ENCODE peak calls at places on chromosomes 6 and 20, in eight cellular contexts. One of them, this sample, is unnamed.

GRCh38 chr6:18126116-18126515 is 3.6 kb upstream of the NHLRC1 start:
- DNase-seq in fibroblast of lung: peak
- DNase-seq in body of pancreas: no peak
- DNase-seq in CD14-positive monocyte: no peak
- DNase-seq in fibroblast of the aortic adventitia: peak
- DNase-seq in heart left ventricle: no peak
- DNase-seq in heart right ventricle: no peak
- DNase-seq in RWPE1: no peak
- DNase-seq in this sample: no peak

GRCh38 chr6:150212745-150213144 is 69.9 kb downstream of the PPP1R14C start:
- DNase-seq in fibroblast of the aortic adventitia: no peak
- DNase-seq in fibroblast of lung: no peak
- DNase-seq in heart left ventricle: no peak
- DNase-seq in heart right ventricle: no peak
- DNase-seq in body of pancreas: no peak
- DNase-seq in RWPE1: no peak
- DNase-seq in CD14-positive monocyte: no peak
- DNase-seq in this sample: no peak

GRCh38 chr6:170025341-170026271 is 265.3 kb downstream of the DLL1 start:
- DNase-seq in fibroblast of the aortic adventitia: no peak
- DNase-seq in body of pancreas: peak
- DNase-seq in CD14-positive monocyte: peak
- DNase-seq in RWPE1: no peak
- DNase-seq in heart right ventricle: no peak
- DNase-seq in fibroblast of lung: no peak
- DNase-seq in heart left ventricle: no peak
- DNase-seq in this sample: no peak

GRCh38 chr6:29602564-29603361 is 17.8 kb downstream of the OR2H2 start:
- DNase-seq in RWPE1: peak
- DNase-seq in fibroblast of the aortic adventitia: no peak
- DNase-seq in body of pancreas: no peak
- DNase-seq in heart right ventricle: no peak
- DNase-seq in CD14-positive monocyte: no peak
- DNase-seq in heart left ventricle: no peak
- DNase-seq in fibroblast of lung: peak
- DNase-seq in this sample: no peak

GRCh38 chr6:33590531-33591198 is 10.6 kb upstream of the BAK1 start:
- DNase-seq in CD14-positive monocyte: no peak
- DNase-seq in fibroblast of lung: no peak
- DNase-seq in fibroblast of the aortic adventitia: no peak
- DNase-seq in heart left ventricle: no peak
- DNase-seq in RWPE1: peak
- DNase-seq in heart right ventricle: no peak
- DNase-seq in body of pancreas: no peak
- DNase-seq in this sample: no peak

GRCh38 chr20:23143098-23143497 is 57.0 kb upstream of the CD93 start:
- DNase-seq in fibroblast of the aortic adventitia: peak
- DNase-seq in body of pancreas: no peak
- DNase-seq in fibroblast of lung: peak
- DNase-seq in RWPE1: peak
- DNase-seq in heart left ventricle: no peak
- DNase-seq in CD14-positive monocyte: peak
- DNase-seq in heart right ventricle: no peak
- DNase-seq in this sample: no peak

GRCh38 chr20:2814076-2814475 is 711 bp upstream of the C20orf141 start:
- DNase-seq in CD14-positive monocyte: no peak
- DNase-seq in fibroblast of the aortic adventitia: no peak
- DNase-seq in fibroblast of lung: no peak
- DNase-seq in body of pancreas: no peak
- DNase-seq in heart right ventricle: no peak
- DNase-seq in RWPE1: no peak
- DNase-seq in heart left ventricle: no peak
- DNase-seq in this sample: no peak

GRCh38 chr6:32819729-32820128 is 2.9 kb upstream of the HLA-DOB start:
- DNase-seq in heart left ventricle: no peak
- DNase-seq in fibroblast of the aortic adventitia: peak
- DNase-seq in heart right ventricle: no peak
- DNase-seq in fibroblast of lung: peak
- DNase-seq in RWPE1: peak
- DNase-seq in body of pancreas: no peak
- DNase-seq in CD14-positive monocyte: no peak
- DNase-seq in this sample: no peak

GRCh38 chr6:100230976-100231316 is 233.8 kb downstream of the SIM1 start:
- DNase-seq in fibroblast of the aortic adventitia: peak
- DNase-seq in body of pancreas: no peak
- DNase-seq in RWPE1: peak
- DNase-seq in fibroblast of lung: no peak
- DNase-seq in heart left ventricle: no peak
- DNase-seq in heart right ventricle: no peak
- DNase-seq in CD14-positive monocyte: no peak
- DNase-seq in this sample: no peak

GRCh38 chr20:61805781-61806180 is 259.9 kb downstream of the TAF4 start:
- DNase-seq in RWPE1: no peak
- DNase-seq in fibroblast of the aortic adventitia: no peak
- DNase-seq in heart right ventricle: no peak
- DNase-seq in body of pancreas: no peak
- DNase-seq in heart left ventricle: no peak
- DNase-seq in CD14-positive monocyte: no peak
- DNase-seq in fibroblast of lung: no peak
- DNase-seq in this sample: peak

GRCh38 chr6:87074051-87074711 is 20.7 kb downstream of the CGA start:
- DNase-seq in heart left ventricle: no peak
- DNase-seq in heart right ventricle: peak
- DNase-seq in fibroblast of the aortic adventitia: peak
- DNase-seq in CD14-positive monocyte: no peak
- DNase-seq in fibroblast of lung: no peak
- DNase-seq in body of pancreas: no peak
- DNase-seq in RWPE1: no peak
- DNase-seq in this sample: no peak

GRCh38 chr20:47150403-47151152 is 205.9 kb downstream of the ZMYND8 start:
- DNase-seq in CD14-positive monocyte: peak
- DNase-seq in heart left ventricle: no peak
- DNase-seq in heart right ventricle: peak
- DNase-seq in RWPE1: peak
- DNase-seq in fibroblast of lung: peak
- DNase-seq in body of pancreas: peak
- DNase-seq in fibroblast of the aortic adventitia: peak
- DNase-seq in this sample: no peak

GRCh38 chr6:138439546-138439945 is 35.5 kb downstream of the HEBP2 start:
- DNase-seq in heart right ventricle: no peak
- DNase-seq in body of pancreas: no peak
- DNase-seq in RWPE1: no peak
- DNase-seq in fibroblast of the aortic adventitia: no peak
- DNase-seq in heart left ventricle: no peak
- DNase-seq in CD14-positive monocyte: no peak
- DNase-seq in fibroblast of lung: no peak
- DNase-seq in this sample: no peak

GRCh38 chr20:15942130-15942529 is 631.1 kb downstream of the KIF16B start:
- DNase-seq in fibroblast of the aortic adventitia: no peak
- DNase-seq in heart right ventricle: no peak
- DNase-seq in CD14-positive monocyte: no peak
- DNase-seq in body of pancreas: no peak
- DNase-seq in RWPE1: peak
- DNase-seq in fibroblast of lung: no peak
- DNase-seq in heart left ventricle: no peak
- DNase-seq in this sample: no peak

GRCh38 chr6:137646506-137646905 is 152.3 kb upstream of the OLIG3 start:
- DNase-seq in heart right ventricle: no peak
- DNase-seq in RWPE1: no peak
- DNase-seq in body of pancreas: no peak
- DNase-seq in fibroblast of lung: no peak
- DNase-seq in fibroblast of the aortic adventitia: peak
- DNase-seq in CD14-positive monocyte: no peak
- DNase-seq in heart left ventricle: no peak
- DNase-seq in this sample: no peak

GRCh38 chr6:28000351-28001045 is 43.5 kb downstream of the OR2B6 start:
- DNase-seq in CD14-positive monocyte: no peak
- DNase-seq in fibroblast of the aortic adventitia: no peak
- DNase-seq in body of pancreas: no peak
- DNase-seq in heart right ventricle: no peak
- DNase-seq in fibroblast of lung: no peak
- DNase-seq in heart left ventricle: no peak
- DNase-seq in RWPE1: no peak
- DNase-seq in this sample: no peak

GRCh38 chr6:131160254-131160758 is 25.0 kb downstream of the AKAP7 start:
- DNase-seq in heart left ventricle: no peak
- DNase-seq in CD14-positive monocyte: no peak
- DNase-seq in body of pancreas: no peak
- DNase-seq in fibroblast of the aortic adventitia: no peak
- DNase-seq in heart right ventricle: no peak
- DNase-seq in fibroblast of lung: no peak
- DNase-seq in RWPE1: no peak
- DNase-seq in this sample: no peak

GRCh38 chr20:35116258-35116657 is 23.7 kb upstream of the TRPC4AP start:
- DNase-seq in body of pancreas: no peak
- DNase-seq in heart right ventricle: no peak
- DNase-seq in fibroblast of the aortic adventitia: no peak
- DNase-seq in CD14-positive monocyte: no peak
- DNase-seq in RWPE1: no peak
- DNase-seq in heart left ventricle: no peak
- DNase-seq in fibroblast of lung: no peak
- DNase-seq in this sample: no peak

GRCh38 chr6:38531134-38531533 is 108.6 kb downstream of the BTBD9 start:
- DNase-seq in fibroblast of the aortic adventitia: no peak
- DNase-seq in CD14-positive monocyte: no peak
- DNase-seq in RWPE1: no peak
- DNase-seq in fibroblast of lung: no peak
- DNase-seq in heart left ventricle: no peak
- DNase-seq in heart right ventricle: no peak
- DNase-seq in body of pancreas: no peak
- DNase-seq in this sample: no peak

GRCh38 chr6:136365781-136366354 is 76.2 kb upstream of the BCLAF1 start:
- DNase-seq in CD14-positive monocyte: peak
- DNase-seq in fibroblast of lung: no peak
- DNase-seq in heart right ventricle: peak
- DNase-seq in RWPE1: no peak
- DNase-seq in heart left ventricle: peak
- DNase-seq in fibroblast of the aortic adventitia: no peak
- DNase-seq in body of pancreas: no peak
- DNase-seq in this sample: no peak

GRCh38 chr6:162615016-162615717 is 112.4 kb downstream of the PRKN start:
- DNase-seq in fibroblast of the aortic adventitia: peak
- DNase-seq in RWPE1: no peak
- DNase-seq in heart right ventricle: no peak
- DNase-seq in body of pancreas: no peak
- DNase-seq in fibroblast of lung: peak
- DNase-seq in CD14-positive monocyte: no peak
- DNase-seq in heart left ventricle: no peak
- DNase-seq in this sample: no peak

GRCh38 chr6:30612213-30612612 is 4.8 kb downstream of the PPP1R10 start:
- DNase-seq in fibroblast of the aortic adventitia: peak
- DNase-seq in heart left ventricle: no peak
- DNase-seq in RWPE1: no peak
- DNase-seq in fibroblast of lung: peak
- DNase-seq in body of pancreas: no peak
- DNase-seq in heart right ventricle: no peak
- DNase-seq in CD14-positive monocyte: no peak
- DNase-seq in this sample: no peak
- TF ChIP-seq CTCF in fibroblast of the aortic adventitia: peak
- TF ChIP-seq CTCF in heart left ventricle: peak
- TF ChIP-seq CTCF in RWPE1: no peak
- TF ChIP-seq CTCF in fibroblast of lung: peak
- TF ChIP-seq CTCF in body of pancreas: peak
- TF ChIP-seq CTCF in heart right ventricle: peak
- TF ChIP-seq CTCF in CD14-positive monocyte: no peak
- TF ChIP-seq CTCF in this sample: peak

DNA sequence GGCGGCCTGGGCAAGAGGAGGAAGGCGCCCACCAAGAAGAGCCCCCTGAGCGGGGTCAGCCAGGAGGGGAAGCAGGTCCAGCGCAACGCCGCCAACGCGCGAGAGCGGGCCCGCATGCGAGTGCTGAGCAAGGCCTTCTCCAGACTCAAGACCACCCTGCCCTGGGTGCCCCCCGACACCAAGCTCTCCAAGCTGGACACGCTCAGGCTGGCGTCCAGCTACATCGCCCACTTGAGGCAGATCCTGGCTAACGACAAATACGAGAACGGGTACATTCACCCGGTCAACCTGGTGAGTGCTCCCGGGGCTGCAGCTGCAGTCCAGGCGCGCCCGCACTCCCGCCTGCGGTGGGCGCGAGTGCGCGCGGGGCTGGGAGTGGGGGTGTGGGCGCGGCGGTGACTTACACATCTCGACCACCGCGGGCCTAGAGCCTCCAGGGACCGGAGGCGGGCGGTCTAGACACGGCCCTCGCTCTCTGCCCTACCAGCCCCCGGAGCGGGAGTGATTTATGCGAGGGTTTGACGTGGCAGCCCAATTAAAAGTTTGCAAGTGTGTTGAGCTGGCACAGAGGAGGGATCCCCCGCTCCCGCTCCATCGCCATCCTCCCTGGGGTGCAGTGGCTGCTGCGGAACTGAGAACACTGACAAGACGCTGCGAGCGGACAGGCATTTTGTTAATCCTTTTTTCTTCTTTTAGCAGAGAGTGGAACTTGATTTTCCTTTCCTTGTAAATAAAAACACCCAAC is 816 bp downstream of the TCF21 start:
- DNase-seq in fibroblast of the aortic adventitia: peak
- DNase-seq in heart left ventricle: peak
- DNase-seq in body of pancreas: no peak
- DNase-seq in heart right ventricle: peak
- DNase-seq in CD14-positive monocyte: no peak
- DNase-seq in RWPE1: no peak
- DNase-seq in fibroblast of lung: peak
- DNase-seq in this sample: peak
- TF ChIP-seq CTCF in fibroblast of the aortic adventitia: peak
- TF ChIP-seq CTCF in heart left ventricle: no peak
- TF ChIP-seq CTCF in body of pancreas: no peak
- TF ChIP-seq CTCF in heart right ventricle: no peak
- TF ChIP-seq CTCF in CD14-positive monocyte: no peak
- TF ChIP-seq CTCF in RWPE1: no peak
- TF ChIP-seq CTCF in fibroblast of lung: peak
- TF ChIP-seq CTCF in this sample: peak

GRCh38 chr6:72321741-72322140 is 300.1 kb upstream of the KCNQ5 start:
- DNase-seq in RWPE1: peak
- DNase-seq in body of pancreas: no peak
- DNase-seq in CD14-positive monocyte: no peak
- DNase-seq in heart left ventricle: no peak
- DNase-seq in heart right ventricle: no peak
- DNase-seq in fibroblast of lung: peak
- DNase-seq in fibroblast of the aortic adventitia: peak
- DNase-seq in this sample: no peak
- TF ChIP-seq CTCF in RWPE1: no peak
- TF ChIP-seq CTCF in body of pancreas: no peak
- TF ChIP-seq CTCF in CD14-positive monocyte: no peak
- TF ChIP-seq CTCF in heart left ventricle: no peak
- TF ChIP-seq CTCF in heart right ventricle: no peak
- TF ChIP-seq CTCF in fibroblast of lung: no peak
- TF ChIP-seq CTCF in fibroblast of the aortic adventitia: no peak
- TF ChIP-seq CTCF in this sample: no peak

DNA sequence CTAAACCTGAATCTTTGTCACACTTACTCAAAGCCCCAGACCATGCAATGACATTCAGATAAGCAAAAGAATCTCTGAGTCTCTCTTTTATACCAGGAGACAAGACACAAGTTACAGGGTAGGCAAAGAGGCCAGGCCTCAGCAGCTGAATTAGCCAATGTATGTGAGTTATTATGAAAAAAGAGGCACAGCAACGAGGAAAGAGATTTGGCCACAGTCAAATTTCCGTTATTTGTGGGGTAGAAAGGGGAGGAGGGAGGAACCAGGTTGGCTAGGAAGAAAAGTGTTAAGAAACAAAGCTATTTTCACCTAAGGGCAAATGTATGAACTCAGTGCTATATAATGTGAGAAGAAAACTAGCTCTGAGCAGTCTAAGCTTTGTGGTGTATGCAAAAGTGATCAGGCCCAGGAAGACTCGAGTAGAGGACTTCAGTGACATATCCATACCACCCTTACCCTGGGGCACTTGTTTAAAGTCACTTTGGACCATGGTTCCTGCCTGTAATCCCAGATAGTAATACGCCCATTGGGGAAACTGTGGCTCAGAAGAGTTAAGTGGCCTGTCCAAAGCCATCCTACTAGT is 19.1 kb downstream of the IPCEF1 start:
- DNase-seq in fibroblast of lung: no peak
- DNase-seq in fibroblast of the aortic adventitia: no peak
- DNase-seq in RWPE1: no peak
- DNase-seq in body of pancreas: no peak
- DNase-seq in heart right ventricle: no peak
- DNase-seq in CD14-positive monocyte: no peak
- DNase-seq in heart left ventricle: no peak
- DNase-seq in this sample: no peak
- TF ChIP-seq CTCF in fibroblast of lung: no peak
- TF ChIP-seq CTCF in fibroblast of the aortic adventitia: no peak
- TF ChIP-seq CTCF in RWPE1: no peak
- TF ChIP-seq CTCF in body of pancreas: no peak
- TF ChIP-seq CTCF in heart right ventricle: no peak
- TF ChIP-seq CTCF in CD14-positive monocyte: no peak
- TF ChIP-seq CTCF in heart left ventricle: no peak
- TF ChIP-seq CTCF in this sample: no peak

This sample was measured in chondrocyte.